ENCODE peak calls at places on chromosomes 12 and 14, in five cellular contexts. E is PC-9, M is SW480, G is ACHN, N is uterus. R is an unnamed sample.

GRCh38 chr14:20683896-20684661 is at the start of gene RNASE4:
- DNase-seq in E (peak), M (peak), G (peak), N (peak), R (peak)

GRCh38 chr12:685388-685787 is 22.1 kb upstream of the NINJ2 start:
- DNase-seq in E (peak), M (no peak), G (no peak), N (no peak), R (no peak)

GRCh38 chr14:97074860-97075259 is 277.7 kb downstream of the VRK1 start:
- DNase-seq in E (no peak), M (no peak), G (no peak), N (no peak), R (no peak)

GRCh38 chr12:81017792-81018191 is 60.1 kb upstream of the ACSS3 start:
- DNase-seq in E (no peak), M (no peak), G (no peak), N (no peak), R (no peak)

GRCh38 chr12:56261503-56262230 is 3.5 kb upstream of the ANKRD52 start:
- DNase-seq in E (peak), M (peak), G (peak), N (no peak), R (peak)

GRCh38 chr12:79685068-79685467 is 5.7 kb downstream of the PAWR start:
- DNase-seq in E (no peak), M (peak), G (peak), N (no peak), R (no peak)

GRCh38 chr14:32203928-32204357 is 874 bp upstream of the RNU6-8 start:
- DNase-seq in E (no peak), M (peak), G (peak), N (peak), R (peak)

GRCh38 chr12:85076688-85077430 is 40.7 kb downstream of the LRRIQ1 start:
- DNase-seq in E (peak), M (peak), G (peak), N (peak), R (peak)

GRCh38 chr14:105999361-106000028 is 473.1 kb downstream of the TMEM121 start:
- DNase-seq in E (no peak), M (peak), G (peak), N (peak), R (peak)